ENCODE peak calls at places on chromosomes 5 and 9, in five cellular contexts. Y is mucosa of descending colon, X is AG09319, H is bronchial epithelial cell, C is ovary. P is an unnamed sample.

GRCh38 chr9:74556685-74557084 is 59.5 kb downstream of the RORB start:
- DNase-seq in C (no peak), Y (no peak), H (peak), X (no peak), P (peak)

GRCh38 chr5:44727100-44727499 is 81.6 kb upstream of the MRPS30 start:
- DNase-seq in H (no peak), Y (no peak), C (no peak), X (no peak), P (no peak)

GRCh38 chr5:145988993-145989392 is 52.6 kb downstream of the SH3RF2 start:
- DNase-seq in H (no peak), X (no peak), C (no peak), Y (no peak), P (no peak)

GRCh38 chr5:126920291-126920690 is 110.1 kb downstream of the MARCHF3 start:
- DNase-seq in H (no peak), X (peak), Y (no peak), C (no peak), P (no peak)

GRCh38 chr9:75715360-75715759 is 175.1 kb upstream of the PCSK5 start:
- DNase-seq in X (no peak), C (no peak), Y (no peak), H (peak), P (no peak)

GRCh38 chr5:141855265-141856029 is 22.8 kb downstream of the PCDH1 start:
- DNase-seq in Y (peak), X (no peak), H (no peak), C (no peak), P (no peak)

GRCh38 chr5:5291357-5291756 is 131.1 kb upstream of the ICE1 start:
- DNase-seq in Y (no peak), H (no peak), C (peak), X (no peak), P (no peak)

GRCh38 chr5:178336889-178337785 is 104.5 kb upstream of the PHYKPL start:
- DNase-seq in H (no peak), X (no peak), C (no peak), Y (no peak), P (no peak)

GRCh38 chr5:149931992-149932436 is 12.6 kb downstream of the PDE6A start:
- DNase-seq in C (no peak), Y (no peak), H (no peak), X (no peak), P (no peak)

GRCh38 chr9:35748858-35749514 is at the start of the genes GBA2 and RGP1:
- DNase-seq in H (peak), C (peak), X (no peak), Y (peak), P (peak)

GRCh38 chr9:126569036-126569435 is 44.7 kb upstream of the LMX1B start:
- DNase-seq in C (no peak), H (peak), Y (no peak), X (no peak), P (no peak)

GRCh38 chr9:134301387-134302129 is 24.7 kb upstream of the RXRA start:
- DNase-seq in H (peak), C (no peak), X (no peak), Y (peak), P (peak)

GRCh38 chr5:122870219-122870856 is 24.9 kb downstream of the SNX24 start:
- DNase-seq in Y (no peak), X (no peak), C (no peak), H (no peak), P (no peak)

GRCh38 chr5:25295067-25295466 is 650.3 kb upstream of the CDH10 start:
- DNase-seq in C (no peak), Y (no peak), H (peak), X (no peak), P (no peak)

GRCh38 chr9:123741214-123741613 is 188.7 kb downstream of the DENND1A start:
- DNase-seq in H (no peak), X (no peak), Y (no peak), C (no peak), P (no peak)

GRCh38 chr9:30075451-30076199 is 2308.8 kb upstream of the ACO1 start:
- DNase-seq in Y (no peak), H (peak), X (no peak), C (no peak), P (peak)

GRCh38 chr9:114107286-114108001 is 8.4 kb upstream of the KIF12 start:
- DNase-seq in X (no peak), H (no peak), C (no peak), Y (no peak), P (no peak)

GRCh38 chr5:51225671-51226419 is 157.4 kb upstream of the ISL1 start:
- DNase-seq in H (peak), X (no peak), C (no peak), Y (no peak), P (no peak)

GRCh38 chr9:81320909-81321482 is 368.4 kb downstream of the TLE1 start:
- DNase-seq in H (no peak), X (no peak), C (no peak), Y (no peak), P (no peak)

GRCh38 chr5:76733049-76733417 is 17.1 kb downstream of the F2R start:
- DNase-seq in H (no peak), C (no peak), X (no peak), Y (no peak), P (no peak)

GRCh38 chr5:108418172-108418571 is 36.3 kb upstream of the FBXL17 start:
- DNase-seq in C (no peak), H (no peak), X (no peak), Y (no peak), P (no peak)

GRCh38 chr5:618450-618849 is 6.3 kb downstream of the CEP72 start:
- DNase-seq in X (no peak), C (peak), Y (no peak), H (no peak), P (no peak)

GRCh38 chr9:133354766-133355165 is 1.5 kb downstream of the SURF1 start:
- DNase-seq in Y (peak), C (no peak), H (no peak), X (no peak), P (no peak)

GRCh38 chr5:157328277-157328912 is 62.5 kb downstream of the CYFIP2 start:
- DNase-seq in Y (peak), C (peak), X (peak), H (peak), P (peak)

GRCh38 chr9:88303785-88304495 is 84.3 kb upstream of the SPIN1 start:
- DNase-seq in H (peak), X (no peak), Y (no peak), C (no peak), P (peak)

GRCh38 chr9:120109242-120109641 is 470.7 kb downstream of the CDK5RAP2 start:
- DNase-seq in Y (no peak), H (no peak), X (no peak), C (no peak), P (no peak)

GRCh38 chr5:139751236-139751635 is 44.4 kb upstream of the PSD2 start:
- DNase-seq in X (no peak), H (no peak), C (no peak), Y (no peak), P (no peak)

GRCh38 chr5:126398791-126399190 is 24.4 kb upstream of the GRAMD2B start:
- DNase-seq in H (no peak), C (no peak), X (no peak), Y (no peak), P (no peak)

GRCh38 chr5:83340511-83340918 is 131.0 kb upstream of the VCAN start:
- DNase-seq in Y (no peak), X (no peak), H (no peak), C (no peak), P (no peak)

GRCh38 chr9:2469681-2470141 is 151.9 kb upstream of the VLDLR start:
- DNase-seq in X (no peak), Y (peak), H (no peak), C (peak), P (no peak)
- TF ChIP-seq CTCF in X (peak), Y (no peak), H (peak), C (no peak), P (peak)

GRCh38 chr9:1869843-1870242 is 145.3 kb upstream of the SMARCA2 start:
- DNase-seq in H (peak), Y (no peak), X (no peak), C (no peak), P (peak)

GRCh38 chr9:1870915-1871314 is 144.2 kb upstream of the SMARCA2 start:
- DNase-seq in C (no peak), Y (no peak), H (no peak), X (no peak), P (no peak)

GRCh38 chr9:1875251-1875851 is 139.8 kb upstream of the SMARCA2 start:
- DNase-seq in H (no peak), C (no peak), X (no peak), Y (no peak), P (no peak)

GRCh38 chr9:1875921-1876448 is 139.2 kb upstream of the SMARCA2 start:
- DNase-seq in Y (no peak), H (no peak), X (no peak), C (no peak), P (peak)

DNA sequence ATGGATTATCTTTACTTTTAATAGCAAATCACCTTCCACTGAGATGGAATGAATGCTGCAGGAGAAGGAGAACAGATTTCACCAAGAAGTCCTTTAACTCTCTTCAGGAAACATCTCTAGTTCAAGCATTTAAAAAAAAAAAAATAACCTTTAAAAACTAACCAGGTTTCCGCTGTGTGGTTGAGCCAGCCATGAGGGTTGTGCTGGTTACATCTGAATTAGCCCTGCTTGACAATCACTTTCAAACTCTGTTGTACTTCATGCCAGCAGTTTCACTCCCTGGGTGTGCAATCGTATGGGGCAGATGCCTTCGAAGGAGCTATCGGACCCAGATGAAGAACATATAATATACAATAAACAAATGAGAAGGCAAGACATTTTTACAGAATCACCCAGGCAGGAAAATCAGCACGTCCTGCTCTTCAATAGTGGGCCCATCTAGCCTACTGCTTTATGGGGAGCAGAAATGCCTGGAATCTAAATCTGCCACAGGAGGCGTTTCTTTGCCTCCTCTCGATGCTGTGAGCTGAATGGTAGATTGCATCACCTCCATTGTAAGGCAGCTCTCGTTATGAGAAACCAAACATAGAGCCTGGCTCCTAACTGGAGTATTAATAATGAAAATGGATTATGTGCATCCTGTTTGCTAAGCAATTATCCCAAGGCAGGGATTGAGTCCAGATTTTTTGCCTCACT is 143.5 kb upstream of the SMARCA2 start:
- DNase-seq in Y (no peak), C (no peak), H (peak), X (no peak), P (no peak)
- TF ChIP-seq CTCF in Y (no peak), C (no peak), H (no peak), X (no peak), P (no peak)

GRCh38 chr5:80656425-80656824 is 1.6 kb upstream of the DHFR start:
- DNase-seq in H (no peak), C (no peak), Y (no peak), X (no peak), P (no peak)
- TF ChIP-seq CTCF in H (no peak), C (no peak), Y (no peak), X (no peak), P (peak)

DNA sequence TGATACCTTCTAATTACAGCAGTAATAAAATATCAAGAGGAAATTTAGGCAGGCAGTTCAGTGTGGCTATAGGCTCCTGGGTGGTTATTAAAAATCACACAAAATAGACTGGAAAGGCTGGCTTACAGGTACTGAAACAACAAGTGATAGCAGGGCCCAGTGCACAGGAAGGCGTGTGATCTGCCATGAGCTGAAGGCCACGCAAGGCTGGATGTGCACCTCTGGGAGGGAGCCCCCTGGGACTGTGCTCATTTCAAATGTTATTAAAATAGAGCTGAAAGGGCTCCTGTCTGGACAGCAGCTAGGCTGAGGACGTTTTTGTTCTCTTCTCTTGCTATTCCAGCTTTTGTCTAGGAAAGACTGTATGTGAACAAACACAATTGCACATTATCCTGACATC is 324.3 kb upstream of the RFX3 start:
- DNase-seq in C (no peak), Y (no peak), H (no peak), X (no peak), P (no peak)
- TF ChIP-seq CTCF in C (no peak), Y (no peak), H (no peak), X (no peak), P (no peak)

GRCh38 chr5:1723957-1724821 is 75.4 kb downstream of the MRPL36 start:
- DNase-seq in Y (no peak), X (no peak), H (no peak), C (peak), P (no peak)

GRCh38 chr5:1725641-1726468 is 73.8 kb downstream of the MRPL36 start:
- DNase-seq in X (no peak), H (no peak), Y (no peak), C (peak), P (no peak)

GRCh38 chr5:1723476-1723875 is 76.2 kb downstream of the MRPL36 start:
- DNase-seq in C (no peak), X (no peak), H (no peak), Y (no peak), P (no peak)

GRCh38 chr5:1726469-1726865 is 73.2 kb downstream of the MRPL36 start:
- DNase-seq in H (no peak), Y (no peak), C (no peak), X (no peak), P (no peak)

GRCh38 chr5:1724822-1725602 is 74.6 kb downstream of the MRPL36 start:
- DNase-seq in X (no peak), Y (no peak), H (peak), C (peak), P (no peak)
- TF ChIP-seq CTCF in X (no peak), Y (no peak), H (no peak), C (no peak), P (no peak)

GRCh38 chr9:10525972-10526371 is 86.8 kb downstream of the PTPRD start:
- DNase-seq in C (no peak), Y (no peak), X (no peak), H (no peak), P (no peak)
- TF ChIP-seq CTCF in C (no peak), Y (no peak), X (no peak), H (no peak), P (no peak)

DNA sequence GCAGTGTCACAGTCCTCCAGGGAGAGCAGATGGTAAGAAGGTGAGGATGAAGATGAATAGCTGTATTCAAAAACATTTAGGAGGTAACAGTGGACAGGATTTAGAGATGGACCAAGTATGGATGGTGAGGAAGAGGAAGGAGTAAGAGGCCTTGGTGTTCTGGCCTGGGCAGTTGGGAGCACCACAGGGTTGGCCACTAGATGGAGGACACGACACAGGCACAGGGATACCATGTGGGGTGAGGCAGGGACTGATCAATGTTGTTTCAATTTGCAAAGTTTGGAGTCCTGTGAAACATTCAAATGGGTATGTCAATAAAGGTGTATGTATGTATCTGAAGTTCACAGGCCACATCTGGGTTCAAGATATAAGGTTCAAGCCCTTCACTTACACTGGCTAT is 141.1 kb upstream of the RASEF start:
- DNase-seq in H (no peak), Y (no peak), X (no peak), C (no peak), P (no peak)
- TF ChIP-seq CTCF in H (peak), Y (no peak), X (peak), C (no peak), P (no peak)

DNA sequence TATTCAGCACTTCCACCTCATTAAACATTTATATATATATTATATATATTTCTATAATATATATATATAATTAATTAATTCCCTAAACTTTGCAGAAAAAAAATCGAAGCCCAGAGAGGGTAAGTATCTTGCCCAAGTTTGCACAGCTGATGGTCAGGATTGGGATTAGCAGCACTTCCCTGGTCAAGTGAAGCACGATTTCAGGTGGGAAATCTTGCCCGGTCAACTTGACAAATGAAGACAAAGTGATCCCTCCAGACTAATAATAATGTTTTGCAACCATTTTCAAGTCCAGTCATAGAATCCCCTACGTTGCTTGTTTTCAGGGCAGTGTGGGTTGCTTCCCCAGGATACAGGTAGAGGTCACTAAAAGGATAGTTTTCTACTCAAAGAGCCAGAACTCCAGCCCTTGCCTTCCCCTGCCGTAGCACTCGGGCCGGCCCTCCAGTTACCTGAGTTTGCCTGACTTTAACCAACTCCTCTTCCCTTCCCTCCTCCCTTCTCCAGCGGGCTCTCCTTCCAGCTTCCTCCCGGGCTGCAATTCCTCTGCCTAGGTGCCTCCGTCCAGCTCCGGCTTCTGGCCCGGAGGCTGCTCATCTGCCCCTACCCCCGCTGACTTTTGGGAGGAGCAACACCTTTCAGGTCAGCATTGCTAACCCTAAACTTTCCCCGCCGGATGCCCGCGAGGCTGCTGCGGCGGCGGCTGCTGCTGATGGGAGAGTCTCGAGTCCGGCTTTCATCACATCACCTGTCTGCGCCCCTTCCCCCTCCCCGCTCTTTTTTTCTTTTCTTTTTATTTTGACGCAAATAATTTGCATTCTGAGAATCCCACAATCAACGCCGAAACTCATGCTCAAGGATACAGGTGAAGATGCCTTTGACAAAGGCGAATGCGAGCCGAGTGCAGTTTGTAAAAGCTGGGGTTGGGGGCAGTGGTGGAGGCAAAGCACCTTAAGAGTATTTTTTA is 928 bp downstream of the PRLR start:
- DNase-seq in H (no peak), C (no peak), Y (peak), X (no peak), P (peak)
- TF ChIP-seq CTCF in H (no peak), C (no peak), Y (no peak), X (no peak), P (peak)

P was measured in GM13977.